ENCODE peak calls at places on chromosomes 4 and X, in six cellular contexts. H is ureter, E is PC-9, F is Right ventricle myocardium superior, T is HTR-8/SVneo, U is iPS DF 6.9. W is an unnamed sample.

GRCh38 chrX:93874554-93874953 is 200.5 kb downstream of the FAM133A start:
- DNase-seq in H (no peak), E (no peak), F (no peak), T (no peak), U (peak), W (no peak)

GRCh38 chr4:1031346-1031745 is 19.9 kb downstream of the FGFRL1 start:
- DNase-seq in H (no peak), E (no peak), F (no peak), T (no peak), U (no peak), W (no peak)

GRCh38 chrX:109856974-109857373 is 123.9 kb upstream of the ACSL4 start:
- DNase-seq in H (no peak), E (no peak), F (no peak), T (no peak), U (no peak), W (no peak)

GRCh38 chr4:53776141-53776540 is 184.9 kb upstream of the LNX1 start:
- DNase-seq in H (no peak), E (no peak), F (no peak), T (no peak), U (no peak), W (no peak)

GRCh38 chr4:89447543-89447942 is 139.9 kb upstream of the GPRIN3 start:
- DNase-seq in H (no peak), E (no peak), F (no peak), T (no peak), U (no peak), W (no peak)

GRCh38 chr4:77025643-77026321 is 50.0 kb downstream of the CCNI start:
- DNase-seq in H (no peak), E (no peak), F (no peak), T (no peak), U (no peak), W (no peak)

GRCh38 chr4:110609044-110609750 is 13.7 kb downstream of the PITX2 start:
- DNase-seq in H (no peak), E (peak), F (no peak), T (no peak), U (no peak), W (no peak)

GRCh38 chrX:23333842-23334535 is 660 bp upstream of the PTCHD1 start:
- DNase-seq in H (peak), E (no peak), F (no peak), T (no peak), U (no peak), W (peak)

GRCh38 chrX:8273451-8273894 is 102.4 kb upstream of the VCX2 start:
- DNase-seq in H (no peak), E (peak), F (no peak), T (no peak), U (no peak), W (no peak)

GRCh38 chrX:10325606-10326005 is 168.8 kb downstream of the CLCN4 start:
- DNase-seq in H (no peak), E (no peak), F (no peak), T (no peak), U (no peak), W (no peak)

GRCh38 chr4:3291969-3292570 is 751 bp upstream of the RGS12 start:
- DNase-seq in H (peak), E (no peak), F (peak), T (peak), U (no peak), W (peak)

GRCh38 chrX:8914636-8915035 is 113.5 kb upstream of the FAM9A start:
- DNase-seq in H (no peak), E (no peak), F (no peak), T (no peak), U (no peak), W (no peak)

W was measured in head of caudate nucleus.